ENCODE peak calls at places on chromosomes 11 and 22, in six cellular contexts. N, Q, Y, V, J and W are unnamed samples.

GRCh38 chr11:75966546-75967287 is 151.7 kb downstream of the UVRAG start:
- DNase-seq in N (no peak), Q (peak; percentile 82), Y (peak; percentile 84), V (no peak), J (peak; percentile 43), W (no peak)

GRCh38 chr11:103898577-103899336 is 137.7 kb upstream of the DDI1 start:
- DNase-seq in N (no peak), Q (no peak), Y (no peak), V (no peak), J (no peak), W (no peak)

GRCh38 chr22:40231618-40232313 is 54.0 kb downstream of the TNRC6B start:
- DNase-seq in N (no peak), Q (no peak), Y (no peak), V (no peak), J (no peak), W (no peak)

GRCh38 chr11:62534779-62535545 is 11.6 kb downstream of the AHNAK start:
- DNase-seq in N (no peak), Q (no peak), Y (no peak), V (no peak), J (no peak), W (no peak)

GRCh38 chr22:47395481-47395880 is 633.0 kb downstream of the TBC1D22A start:
- DNase-seq in N (no peak), Q (no peak), Y (peak; percentile 2), V (no peak), J (no peak), W (no peak)

GRCh38 chr11:78344676-78345075 is 72.9 kb downstream of the GAB2 start:
- DNase-seq in N (no peak), Q (no peak), Y (no peak), V (no peak), J (no peak), W (no peak)

GRCh38 chr22:45026511-45026910 is 16.7 kb upstream of the PHF21B start:
- DNase-seq in N (no peak), Q (no peak), Y (no peak), V (no peak), J (no peak), W (no peak)

GRCh38 chr11:25766332-25767015 is 565.5 kb upstream of the ANO3 start:
- DNase-seq in N (no peak), Q (peak; percentile 46), Y (no peak), V (no peak), J (no peak), W (no peak)

GRCh38 chr22:48288541-48288940 is 1526.1 kb downstream of the TBC1D22A start:
- DNase-seq in N (no peak), Q (no peak), Y (no peak), V (no peak), J (no peak), W (no peak)

GRCh38 chr22:50714150-50714549 is 23.9 kb upstream of the ACR start:
- DNase-seq in N (no peak), Q (no peak), Y (no peak), V (no peak), J (no peak), W (no peak)

GRCh38 chr11:65651589-65652510 is 10.9 kb downstream of the RELA start:
- DNase-seq in N (no peak), Q (peak; percentile 68), Y (peak; percentile 38), V (no peak), J (no peak), W (no peak)

GRCh38 chr11:29271616-29272015 is 745.2 kb downstream of the KCNA4 start:
- DNase-seq in N (no peak), Q (no peak), Y (peak; percentile 10), V (no peak), J (no peak), W (no peak)

GRCh38 chr11:80281194-80281593 is 840.4 kb upstream of the TENM4 start:
- DNase-seq in N (no peak), Q (no peak), Y (no peak), V (no peak), J (no peak), W (no peak)

GRCh38 chr11:34585870-34586654 is 34.8 kb upstream of the EHF start:
- DNase-seq in N (peak; percentile 52), Q (peak; percentile 56), Y (peak; percentile 71), V (no peak), J (peak; percentile 73), W (no peak)

GRCh38 chr11:26992031-26992541 is 1.8 kb upstream of the FIBIN start:
- DNase-seq in N (no peak), Q (peak; percentile 90), Y (peak; percentile 93), V (no peak), J (no peak), W (no peak)

GRCh38 chr11:36540998-36541397 is 26.8 kb upstream of the RAG1 start:
- DNase-seq in N (no peak), Q (peak; percentile 70), Y (peak; percentile 45), V (peak; percentile 64), J (peak; percentile 70), W (no peak)

GRCh38 chr11:76143274-76143673 is 63.0 kb downstream of the WNT11 start:
- DNase-seq in N (no peak), Q (no peak), Y (no peak), V (no peak), J (no peak), W (no peak)

GRCh38 chr11:60125962-60126585 is 37.6 kb downstream of the MS4A2 start:
- DNase-seq in N (no peak), Q (no peak), Y (no peak), V (no peak), J (no peak), W (no peak)

GRCh38 chr11:67501854-67502253 is 3.3 kb downstream of the PITPNM1 start:
- DNase-seq in N (no peak), Q (no peak), Y (no peak), V (no peak), J (no peak), W (no peak)

GRCh38 chr11:134533511-134533910 is 121.5 kb upstream of the B3GAT1 start:
- DNase-seq in N (no peak), Q (no peak), Y (no peak), V (peak; percentile 5), J (no peak), W (no peak)

GRCh38 chr11:87083029-87083428 is 45.3 kb downstream of the TMEM135 start:
- DNase-seq in N (peak; percentile 47), Q (no peak), Y (no peak), V (no peak), J (peak; percentile 60), W (no peak)

GRCh38 chr11:128830836-128831780 is 36.0 kb downstream of the KCNJ1 start:
- DNase-seq in N (peak; percentile 84), Q (peak; percentile 81), Y (peak; percentile 84), V (peak; percentile 86), J (peak; percentile 87), W (peak; percentile 66)

GRCh38 chr11:77729063-77729462 is 91.5 kb downstream of the RSF1 start:
- DNase-seq in N (no peak), Q (no peak), Y (no peak), V (no peak), J (no peak), W (no peak)

GRCh38 chr11:65003282-65003681 is 6.5 kb upstream of the BATF2 start:
- DNase-seq in N (no peak), Q (peak; percentile 50), Y (peak; percentile 66), V (peak; percentile 44), J (peak; percentile 40), W (no peak)

GRCh38 chr11:124793466-124794278 is 6.5 kb downstream of the MSANTD2 start:
- DNase-seq in N (peak; percentile 45), Q (peak; percentile 63), Y (peak; percentile 40), V (no peak), J (peak; percentile 77), W (no peak)

GRCh38 chr11:34266090-34266912 is 91.5 kb downstream of the ABTB2 start:
- DNase-seq in N (no peak), Q (peak; percentile 70), Y (peak; percentile 95), V (no peak), J (no peak), W (no peak)

GRCh38 chr22:38228873-38229740 is 27.3 kb downstream of the MAFF start:
- DNase-seq in N (no peak), Q (no peak), Y (peak; percentile 57), V (no peak), J (no peak), W (no peak)

GRCh38 chr11:118051611-118052461 is 25.0 kb upstream of the TMPRSS4 start:
- DNase-seq in N (no peak), Q (no peak), Y (no peak), V (no peak), J (no peak), W (no peak)

GRCh38 chr22:48567213-48567975 is 1260.3 kb downstream of the BRD1 start:
- DNase-seq in N (no peak), Q (no peak), Y (no peak), V (no peak), J (no peak), W (no peak)

GRCh38 chr22:28328751-28329150 is 350.9 kb downstream of the TTC28 start:
- DNase-seq in N (no peak), Q (no peak), Y (no peak), V (no peak), J (no peak), W (no peak)

GRCh38 chr11:46391578-46392420 is at the start of gene CHRM4:
- DNase-seq in N (no peak), Q (peak; percentile 69), Y (peak; percentile 45), V (peak; percentile 67), J (peak; percentile 52), W (no peak)

GRCh38 chr11:8327761-8328192 is 64.1 kb upstream of the LMO1 start:
- DNase-seq in N (no peak), Q (peak; percentile 4), Y (no peak), V (no peak), J (no peak), W (no peak)

GRCh38 chr22:24247011-24247507 is 2.2 kb upstream of the GGT5 start:
- DNase-seq in N (no peak), Q (peak; percentile 51), Y (peak; percentile 7), V (no peak), J (no peak), W (no peak)

GRCh38 chr22:43263645-43264514 is 76.9 kb upstream of the TTLL12 start:
- DNase-seq in N (no peak), Q (peak; percentile 96), Y (peak; percentile 88), V (no peak), J (peak; percentile 83), W (no peak)

GRCh38 chr11:3890014-3890413 is 34.5 kb downstream of the STIM1 start:
- DNase-seq in N (no peak), Q (no peak), Y (no peak), V (no peak), J (no peak), W (no peak)
- H2BK15ac ChIP-seq in N (no peak overlapping the region), Q (no peak overlapping the region), Y (no peak overlapping the region), V (no peak overlapping the region), J (no peak overlapping the region), W (no peak overlapping the region)

GRCh38 chr22:35919002-35919542 is 109.6 kb downstream of the RBFOX2 start:
- DNase-seq in N (no peak), Q (no peak), Y (no peak), V (no peak), J (no peak), W (no peak)
- H2BK15ac ChIP-seq in N (no peak overlapping the region), Q (no peak overlapping the region), Y (no peak overlapping the region), V (no peak overlapping the region), J (no peak overlapping the region), W (no peak overlapping the region)

GRCh38 chr11:6474806-6475500 is 1.2 kb upstream of the TRIM3 start:
- DNase-seq in N (no peak), Q (peak; percentile 16), Y (peak; percentile 6), V (no peak), J (peak; percentile 41), W (no peak)
- H2BK15ac ChIP-seq in N (no peak overlapping the region), Q (no peak overlapping the region), Y (no peak overlapping the region), V (no peak overlapping the region), J (no peak overlapping the region), W (no peak overlapping the region)

GRCh38 chr22:33049125-33049729 is 9.0 kb downstream of the SYN3 start:
- DNase-seq in N (peak; percentile 49), Q (peak; percentile 64), Y (peak; percentile 67), V (peak; percentile 79), J (peak; percentile 81), W (peak; percentile 83)
- H2BK15ac ChIP-seq in N (no peak overlapping the region), Q (no peak overlapping the region), Y (no peak overlapping the region), V (no peak overlapping the region), J (no peak overlapping the region), W (no peak overlapping the region)